ENCODE peak calls at places on chromosomes 13 and 19, in five cellular contexts. M is heart left ventricle, G is transverse colon, I is cardiac muscle cell, B is thoracic aorta. K is an unnamed sample.

GRCh38 chr13:102227696-102228095 is 174.2 kb downstream of the FGF14 start:
- DNase-seq in M (no peak), G (no peak), I (no peak), B (no peak), K (no peak)

GRCh38 chr13:31380728-31381127 is 181.0 kb downstream of the B3GLCT start:
- DNase-seq in M (no peak), G (no peak), I (no peak), B (no peak), K (no peak)

GRCh38 chr19:50705422-50706019 is 14.1 kb downstream of the SHANK1 start:
- DNase-seq in M (no peak), G (no peak), I (peak), B (no peak), K (no peak)

GRCh38 chr13:30757026-30757425 is 21.7 kb downstream of the ALOX5AP start:
- DNase-seq in M (no peak), G (no peak), I (peak), B (no peak), K (no peak)

GRCh38 chr13:61002686-61003085 is 413.0 kb downstream of the PCDH20 start:
- DNase-seq in M (no peak), G (no peak), I (no peak), B (no peak), K (no peak)

GRCh38 chr19:45967246-45967645 is 6.4 kb downstream of the NOVA2 start:
- DNase-seq in M (no peak), G (no peak), I (no peak), B (no peak), K (no peak)

GRCh38 chr13:81917829-81918228 is 1576.9 kb upstream of the SPRY2 start:
- DNase-seq in M (no peak), G (no peak), I (no peak), B (no peak), K (no peak)

GRCh38 chr13:50529154-50529882 is 314.2 kb downstream of the DLEU7 start:
- DNase-seq in M (peak), G (peak), I (peak), B (peak), K (peak)

GRCh38 chr19:28878862-28879566 is 333.9 kb downstream of the UQCRFS1 start:
- DNase-seq in M (peak), G (peak), I (peak), B (peak), K (no peak)

GRCh38 chr13:114090476-114090875 is 41.9 kb downstream of the RASA3 start:
- DNase-seq in M (no peak), G (peak), I (no peak), B (no peak), K (peak)

GRCh38 chr19:47093841-47094240 is 19.7 kb downstream of the ZC3H4 start:
- DNase-seq in M (no peak), G (no peak), I (no peak), B (no peak), K (no peak)

GRCh38 chr19:42028304-42029216 is 34.5 kb upstream of the ATP1A3 start:
- DNase-seq in M (no peak), G (no peak), I (no peak), B (no peak), K (no peak)
- TF ChIP-seq CTCF in M (peak), G (peak), I (peak), B (peak), K (peak)

DNA sequence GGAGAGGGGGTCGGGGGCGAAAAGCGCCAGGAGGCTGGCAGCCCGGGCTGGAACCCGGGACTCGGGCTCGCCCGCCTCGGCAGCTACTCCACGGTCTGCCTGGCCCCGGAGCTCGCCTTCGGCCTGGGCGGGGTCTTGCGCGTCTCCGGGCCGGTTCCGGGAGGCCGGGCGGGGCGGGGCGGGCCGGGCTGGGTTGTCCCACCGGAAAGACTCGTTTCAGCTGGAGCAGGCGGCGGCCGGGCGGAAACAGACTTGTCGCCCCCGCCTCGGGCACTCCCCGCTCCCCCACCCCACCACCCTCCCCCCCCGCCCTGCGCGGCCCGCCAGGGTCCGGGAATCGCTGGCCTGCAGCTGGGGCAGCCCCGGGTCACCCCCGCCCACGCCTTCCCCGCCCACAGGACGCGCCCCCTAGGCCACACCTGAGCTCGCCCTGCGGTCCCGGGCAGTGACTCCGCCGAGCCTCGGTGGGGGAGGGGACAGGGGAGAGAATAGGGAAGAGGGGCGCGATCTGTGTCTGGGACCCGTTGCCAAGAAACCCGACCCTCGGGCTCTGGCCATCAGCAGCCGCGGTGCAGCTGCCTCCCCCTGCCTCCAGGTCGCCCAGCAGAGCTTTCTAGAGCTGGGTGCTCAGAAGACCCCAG is 109.4 kb downstream of the KCTD15 start:
- DNase-seq in M (peak), G (peak), I (peak), B (no peak), K (no peak)
- H3K4me3 ChIP-seq in M (peak), G (peak), I (peak), B (peak), K (peak)

GRCh38 chr19:33470686-33471085 is 50.9 kb downstream of the PEPD start:
- DNase-seq in M (peak), G (no peak), I (no peak), B (no peak), K (no peak)
- H3K27ac ChIP-seq in M (no peak), G (no peak), I (no peak), B (no peak), K (no peak)

GRCh38 chr13:98397221-98397620 is 179.7 kb downstream of the STK24 start:
- DNase-seq in M (no peak), G (no peak), I (peak), B (no peak), K (no peak)
- TF ChIP-seq CTCF in M (peak), G (peak), I (peak), B (no peak), K (peak)

DNA sequence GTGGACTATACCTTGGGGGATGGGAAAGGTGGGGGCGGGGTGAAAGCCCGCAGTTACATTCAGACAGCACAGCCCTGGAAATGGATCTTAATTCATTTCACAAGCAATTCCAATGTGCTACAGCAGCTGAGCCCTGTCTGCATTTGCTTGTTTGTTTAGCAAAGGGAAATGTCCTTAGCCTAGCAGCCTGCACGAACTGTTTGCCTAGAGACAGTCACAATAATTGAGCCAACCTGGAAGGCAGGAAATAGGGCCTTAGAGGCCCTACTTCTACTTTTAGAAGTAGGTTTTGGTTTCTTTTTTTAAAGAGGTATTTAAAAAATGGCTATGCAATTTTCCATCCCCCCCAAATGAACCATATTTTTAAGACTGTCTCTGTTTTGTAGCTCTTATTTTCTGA is 177.2 kb upstream of the KL start:
- DNase-seq in M (no peak), G (no peak), I (peak), B (no peak), K (no peak)
- H3K4me3 ChIP-seq in M (no peak), G (no peak), I (no peak), B (no peak), K (no peak)

GRCh38 chr13:47708386-47708785 is 292.7 kb downstream of the SUCLA2 start:
- DNase-seq in M (no peak), G (no peak), I (peak), B (no peak), K (no peak)
- H3K27ac ChIP-seq in M (no peak), G (no peak), I (no peak), B (no peak), K (no peak)